ENCODE peak calls at places on chromosome 4, in seven cellular contexts. H, V, Q, D, R, O and K are unnamed samples.

GRCh38 chr4:67749286-67749685 is 4.9 kb downstream of the GNRHR start:
- DNase-seq in D (no peak), Q (no peak), O (no peak), V (no peak), R (no peak), H (no peak), K (no peak)

GRCh38 chr4:81215936-81216335 is 914 bp upstream of the PRKG2 start:
- DNase-seq in R (no peak), D (no peak), O (no peak), Q (no peak), V (no peak), H (peak; percentile 18), K (no peak)

GRCh38 chr4:115489284-115489683 is 375.9 kb upstream of the NDST4 start:
- DNase-seq in Q (no peak), H (no peak), R (no peak), O (no peak), D (no peak), V (no peak), K (no peak)

GRCh38 chr4:31360786-31361185 is 640.6 kb downstream of the PCDH7 start:
- DNase-seq in O (no peak), R (peak; percentile 67), H (peak; percentile 70), V (no peak), Q (no peak), D (no peak), K (peak; percentile 97)

GRCh38 chr4:73853246-73853704 is at the start of gene PF4V1:
- DNase-seq in V (no peak), Q (peak; percentile 43), H (no peak), R (no peak), O (no peak), D (no peak), K (no peak)

GRCh38 chr4:158809611-158810486 is 41.0 kb downstream of the FNIP2 start:
- DNase-seq in O (no peak), Q (no peak), H (peak; percentile 92), R (peak; percentile 93), V (peak; percentile 58), D (peak; percentile 38), K (peak; percentile 90)

GRCh38 chr4:1164040-1164439 is 8.3 kb downstream of the SPON2 start:
- DNase-seq in O (no peak), V (no peak), R (no peak), D (no peak), Q (no peak), H (no peak), K (no peak)

GRCh38 chr4:87461281-87461700 is 38.9 kb downstream of the NUDT9 start:
- DNase-seq in Q (no peak), H (peak; percentile 55), D (no peak), O (no peak), V (peak; percentile 5), R (no peak), K (peak; percentile 48)

GRCh38 chr4:73885570-73886230 is 16.5 kb downstream of the CXCL1 start:
- DNase-seq in V (no peak), Q (no peak), D (no peak), R (no peak), O (no peak), H (peak; percentile 69), K (no peak)